ENCODE peak calls at places on chromosomes 16 and 17, in eight cellular contexts. One of them, this sample, is unnamed.
A peak's percentile ranks its signal among the peaks of the same experiment; 100 is the strongest.

GRCh38 chr17:83041305-83041704 is 38.1 kb upstream of the METRNL start:
- DNase-seq in cardiac muscle cell: no peak
- DNase-seq in mammary epithelial cell: no peak
- DNase-seq in PC-9: no peak
- DNase-seq in CD8-positive, alpha-beta T cell: no peak
- DNase-seq in lung: no peak
- DNase-seq in uterus: no peak
- DNase-seq in ascending aorta: no peak
- DNase-seq in this sample: no peak

GRCh38 chr16:84836234-84836647 is 16.5 kb downstream of the CRISPLD2 start:
- DNase-seq in mammary epithelial cell: peak; percentile 94
- DNase-seq in uterus: peak; percentile 92
- DNase-seq in ascending aorta: peak; percentile 32
- DNase-seq in lung: peak; percentile 63
- DNase-seq in PC-9: no peak
- DNase-seq in CD8-positive, alpha-beta T cell: no peak
- DNase-seq in cardiac muscle cell: peak; percentile 86
- DNase-seq in this sample: peak; percentile 91

GRCh38 chr17:78735832-78736525 is 46.1 kb downstream of the CYTH1 start:
- DNase-seq in mammary epithelial cell: peak; percentile 79
- DNase-seq in ascending aorta: no peak
- DNase-seq in PC-9: peak; percentile 83
- DNase-seq in uterus: no peak
- DNase-seq in lung: no peak
- DNase-seq in cardiac muscle cell: no peak
- DNase-seq in CD8-positive, alpha-beta T cell: no peak
- DNase-seq in this sample: peak; percentile 64

GRCh38 chr16:88468289-88469129 is 15.4 kb downstream of the ZFPM1 start:
- DNase-seq in uterus: no peak
- DNase-seq in mammary epithelial cell: peak; percentile 10
- DNase-seq in lung: no peak
- DNase-seq in cardiac muscle cell: peak; percentile 86
- DNase-seq in CD8-positive, alpha-beta T cell: no peak
- DNase-seq in ascending aorta: no peak
- DNase-seq in PC-9: peak; percentile 64
- DNase-seq in this sample: no peak

GRCh38 chr17:30905742-30906100 is 317 bp downstream of the TEFM start:
- DNase-seq in cardiac muscle cell: peak; percentile 21
- DNase-seq in PC-9: no peak
- DNase-seq in ascending aorta: no peak
- DNase-seq in mammary epithelial cell: no peak
- DNase-seq in lung: no peak
- DNase-seq in CD8-positive, alpha-beta T cell: peak; percentile 16
- DNase-seq in uterus: no peak
- DNase-seq in this sample: no peak

GRCh38 chr16:75244844-75245758 is 6.3 kb downstream of the BCAR1 start:
- DNase-seq in mammary epithelial cell: peak; percentile 94
- DNase-seq in CD8-positive, alpha-beta T cell: no peak
- DNase-seq in PC-9: peak; percentile 93
- DNase-seq in ascending aorta: peak; percentile 88
- DNase-seq in cardiac muscle cell: peak; percentile 90
- DNase-seq in lung: peak; percentile 65
- DNase-seq in uterus: peak; percentile 80
- DNase-seq in this sample: peak; percentile 72

GRCh38 chr16:85902366-85903155 is 3.6 kb downstream of the IRF8 start:
- DNase-seq in PC-9: no peak
- DNase-seq in ascending aorta: no peak
- DNase-seq in cardiac muscle cell: peak; percentile 62
- DNase-seq in lung: no peak
- DNase-seq in CD8-positive, alpha-beta T cell: peak; percentile 49
- DNase-seq in uterus: no peak
- DNase-seq in mammary epithelial cell: no peak
- DNase-seq in this sample: no peak

GRCh38 chr17:60392845-60393702 is 1.1 kb upstream of the USP32 start:
- DNase-seq in cardiac muscle cell: peak; percentile 32
- DNase-seq in lung: peak; percentile 58
- DNase-seq in mammary epithelial cell: peak; percentile 52
- DNase-seq in CD8-positive, alpha-beta T cell: peak; percentile 12
- DNase-seq in PC-9: no peak
- DNase-seq in uterus: no peak
- DNase-seq in ascending aorta: no peak
- DNase-seq in this sample: peak; percentile 40

GRCh38 chr17:68776451-68776850 is 175.3 kb upstream of the FAM20A start:
- DNase-seq in uterus: no peak
- DNase-seq in lung: no peak
- DNase-seq in PC-9: no peak
- DNase-seq in ascending aorta: no peak
- DNase-seq in mammary epithelial cell: no peak
- DNase-seq in cardiac muscle cell: no peak
- DNase-seq in CD8-positive, alpha-beta T cell: no peak
- DNase-seq in this sample: no peak

GRCh38 chr17:68777243-68777855 is 176.2 kb upstream of the FAM20A start:
- DNase-seq in lung: no peak
- DNase-seq in uterus: peak; percentile 49
- DNase-seq in CD8-positive, alpha-beta T cell: peak; percentile 13
- DNase-seq in mammary epithelial cell: peak; percentile 37
- DNase-seq in PC-9: no peak
- DNase-seq in cardiac muscle cell: peak; percentile 71
- DNase-seq in ascending aorta: no peak
- DNase-seq in this sample: no peak

GRCh38 chr17:68777856-68778694 is 176.9 kb upstream of the FAM20A start:
- DNase-seq in mammary epithelial cell: no peak
- DNase-seq in CD8-positive, alpha-beta T cell: no peak
- DNase-seq in ascending aorta: no peak
- DNase-seq in PC-9: no peak
- DNase-seq in lung: no peak
- DNase-seq in uterus: no peak
- DNase-seq in cardiac muscle cell: no peak
- DNase-seq in this sample: no peak

GRCh38 chr17:68775969-68776368 is 174.8 kb upstream of the FAM20A start:
- DNase-seq in CD8-positive, alpha-beta T cell: no peak
- DNase-seq in uterus: no peak
- DNase-seq in lung: no peak
- DNase-seq in ascending aorta: no peak
- DNase-seq in cardiac muscle cell: no peak
- DNase-seq in mammary epithelial cell: no peak
- DNase-seq in PC-9: no peak
- DNase-seq in this sample: no peak

DNA sequence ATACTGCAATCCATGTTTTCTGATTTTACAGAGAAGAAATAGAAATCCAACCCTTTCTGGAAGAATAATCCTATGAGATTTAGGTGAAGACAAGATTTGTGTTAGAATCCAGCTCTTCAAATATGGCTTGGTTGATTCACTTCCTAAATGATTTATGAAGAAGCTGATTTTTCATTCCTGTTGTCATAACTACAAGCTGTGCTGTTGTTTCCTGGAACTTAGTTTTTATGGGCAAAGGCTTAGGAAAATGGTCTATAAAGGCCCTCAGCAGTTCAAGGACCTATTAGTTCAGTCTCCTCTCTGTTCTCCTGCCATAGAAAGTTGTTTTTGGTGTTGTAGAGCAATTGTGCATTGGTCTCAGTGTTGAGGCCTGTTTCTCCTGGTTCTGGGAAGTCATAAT is 174.2 kb upstream of the FAM20A start:
- DNase-seq in ascending aorta: no peak
- DNase-seq in CD8-positive, alpha-beta T cell: no peak
- DNase-seq in cardiac muscle cell: no peak
- DNase-seq in lung: no peak
- DNase-seq in uterus: no peak
- DNase-seq in PC-9: no peak
- DNase-seq in mammary epithelial cell: no peak
- DNase-seq in this sample: no peak
- H3K27ac ChIP-seq in ascending aorta: peak overlapping the region; percentile 19
- H3K27ac ChIP-seq in CD8-positive, alpha-beta T cell: no peak overlapping the region
- H3K27ac ChIP-seq in cardiac muscle cell: no peak overlapping the region
- H3K27ac ChIP-seq in lung: no peak overlapping the region
- H3K27ac ChIP-seq in uterus: peak overlapping the region; percentile 67
- H3K27ac ChIP-seq in PC-9: no peak overlapping the region
- H3K27ac ChIP-seq in mammary epithelial cell: no peak overlapping the region
- H3K27ac ChIP-seq in this sample: no peak overlapping the region

GRCh38 chr17:16215273-16215964 is at the start of gene NCOR1:
- DNase-seq in lung: peak; percentile 93
- DNase-seq in CD8-positive, alpha-beta T cell: peak; percentile 89
- DNase-seq in PC-9: peak; percentile 73
- DNase-seq in mammary epithelial cell: peak; percentile 93
- DNase-seq in cardiac muscle cell: peak; percentile 98
- DNase-seq in uterus: peak; percentile 91
- DNase-seq in ascending aorta: peak; percentile 41
- DNase-seq in this sample: peak; percentile 79

GRCh38 chr17:16215965-16216316 is 607 bp upstream of the NCOR1 start:
- DNase-seq in mammary epithelial cell: no peak
- DNase-seq in cardiac muscle cell: no peak
- DNase-seq in PC-9: no peak
- DNase-seq in lung: peak; percentile 65
- DNase-seq in ascending aorta: no peak
- DNase-seq in uterus: no peak
- DNase-seq in CD8-positive, alpha-beta T cell: peak; percentile 21
- DNase-seq in this sample: no peak

GRCh38 chr17:16214190-16215001 is 938 bp downstream of the NCOR1 start:
- DNase-seq in lung: no peak
- DNase-seq in CD8-positive, alpha-beta T cell: no peak
- DNase-seq in PC-9: no peak
- DNase-seq in mammary epithelial cell: peak; percentile 41
- DNase-seq in uterus: no peak
- DNase-seq in cardiac muscle cell: no peak
- DNase-seq in ascending aorta: no peak
- DNase-seq in this sample: no peak

GRCh38 chr17:16215002-16215272 is 397 bp downstream of the NCOR1 start:
- DNase-seq in ascending aorta: no peak
- DNase-seq in mammary epithelial cell: no peak
- DNase-seq in CD8-positive, alpha-beta T cell: no peak
- DNase-seq in cardiac muscle cell: peak; percentile 67
- DNase-seq in uterus: no peak
- DNase-seq in PC-9: no peak
- DNase-seq in lung: peak; percentile 62
- DNase-seq in this sample: no peak

DNA sequence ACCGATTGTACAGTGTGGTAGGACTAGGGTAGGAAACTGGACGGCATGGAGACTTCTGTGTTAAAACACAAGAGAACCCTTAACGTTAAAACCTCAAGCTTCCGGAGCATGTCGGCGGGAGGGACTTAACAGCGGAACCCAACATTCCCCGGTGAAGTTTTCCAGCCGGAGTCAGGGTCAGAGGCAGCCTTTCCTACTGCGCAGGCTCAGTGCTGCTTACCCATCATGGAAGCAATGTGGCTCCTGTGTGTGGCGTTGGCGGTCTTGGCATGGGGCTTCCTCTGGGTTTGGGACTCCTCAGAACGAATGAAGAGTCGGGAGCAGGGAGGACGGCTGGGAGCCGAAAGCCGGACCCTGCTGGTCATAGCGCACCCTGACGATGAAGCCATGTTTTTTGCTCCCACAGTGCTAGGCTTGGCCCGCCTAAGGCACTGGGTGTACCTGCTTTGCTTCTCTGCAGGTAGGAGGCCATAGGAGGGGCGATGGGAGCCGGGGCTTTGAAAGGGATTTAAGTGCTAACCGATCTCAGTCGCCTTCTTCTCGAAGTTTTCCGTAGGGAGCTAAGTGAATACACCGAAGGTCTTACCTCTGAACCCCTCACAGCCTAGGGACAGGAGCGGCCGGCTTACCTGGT is at the start of gene PIGL:
- DNase-seq in PC-9: peak; percentile 74
- DNase-seq in ascending aorta: peak; percentile 53
- DNase-seq in uterus: peak; percentile 88
- DNase-seq in lung: peak; percentile 89
- DNase-seq in mammary epithelial cell: peak; percentile 88
- DNase-seq in CD8-positive, alpha-beta T cell: peak; percentile 87
- DNase-seq in cardiac muscle cell: peak; percentile 91
- DNase-seq in this sample: peak; percentile 90
- TF ChIP-seq CTCF in PC-9: no peak
- TF ChIP-seq CTCF in ascending aorta: no peak
- TF ChIP-seq CTCF in uterus: peak; percentile 12
- TF ChIP-seq CTCF in lung: no peak
- TF ChIP-seq CTCF in mammary epithelial cell: no peak
- TF ChIP-seq CTCF in CD8-positive, alpha-beta T cell: no peak
- TF ChIP-seq CTCF in cardiac muscle cell: peak; percentile 7
- TF ChIP-seq CTCF in this sample: peak; percentile 16

GRCh38 chr17:46118969-46119368 is 74.3 kb downstream of the KANSL1 start:
- DNase-seq in PC-9: no peak
- DNase-seq in lung: no peak
- DNase-seq in uterus: no peak
- DNase-seq in cardiac muscle cell: no peak
- DNase-seq in ascending aorta: no peak
- DNase-seq in mammary epithelial cell: no peak
- DNase-seq in CD8-positive, alpha-beta T cell: no peak
- DNase-seq in this sample: no peak

GRCh38 chr17:46120078-46120477 is 73.2 kb downstream of the KANSL1 start:
- DNase-seq in PC-9: no peak
- DNase-seq in uterus: no peak
- DNase-seq in mammary epithelial cell: no peak
- DNase-seq in cardiac muscle cell: no peak
- DNase-seq in CD8-positive, alpha-beta T cell: no peak
- DNase-seq in lung: no peak
- DNase-seq in ascending aorta: no peak
- DNase-seq in this sample: no peak

GRCh38 chr17:46122486-46122871 is 70.8 kb downstream of the KANSL1 start:
- DNase-seq in mammary epithelial cell: no peak
- DNase-seq in cardiac muscle cell: no peak
- DNase-seq in PC-9: no peak
- DNase-seq in lung: no peak
- DNase-seq in CD8-positive, alpha-beta T cell: no peak
- DNase-seq in uterus: no peak
- DNase-seq in ascending aorta: no peak
- DNase-seq in this sample: no peak

GRCh38 chr17:46121841-46122485 is 71.3 kb downstream of the KANSL1 start:
- DNase-seq in ascending aorta: no peak
- DNase-seq in PC-9: no peak
- DNase-seq in uterus: no peak
- DNase-seq in mammary epithelial cell: no peak
- DNase-seq in cardiac muscle cell: no peak
- DNase-seq in CD8-positive, alpha-beta T cell: no peak
- DNase-seq in lung: no peak
- DNase-seq in this sample: no peak

GRCh38 chr17:46121165-46121764 is 72.0 kb downstream of the KANSL1 start:
- DNase-seq in mammary epithelial cell: no peak
- DNase-seq in lung: no peak
- DNase-seq in cardiac muscle cell: no peak
- DNase-seq in CD8-positive, alpha-beta T cell: no peak
- DNase-seq in ascending aorta: no peak
- DNase-seq in PC-9: no peak
- DNase-seq in uterus: no peak
- DNase-seq in this sample: no peak
- H3K4me1 ChIP-seq in mammary epithelial cell: no peaks in the 10 kb centered on the region
- H3K4me1 ChIP-seq in lung: peaks cover 54% of the 10 kb centered on the region
- H3K4me1 ChIP-seq in cardiac muscle cell: peaks cover 76% of the 10 kb centered on the region
- H3K4me1 ChIP-seq in CD8-positive, alpha-beta T cell: peaks cover 76% of the 10 kb centered on the region
- H3K4me1 ChIP-seq in ascending aorta: peaks cover 46% of the 10 kb centered on the region
- H3K4me1 ChIP-seq in PC-9: no peaks in the 10 kb centered on the region
- H3K4me1 ChIP-seq in uterus: no peaks in the 10 kb centered on the region
- H3K4me1 ChIP-seq in this sample: peaks cover 16% of the 10 kb centered on the region

DNA sequence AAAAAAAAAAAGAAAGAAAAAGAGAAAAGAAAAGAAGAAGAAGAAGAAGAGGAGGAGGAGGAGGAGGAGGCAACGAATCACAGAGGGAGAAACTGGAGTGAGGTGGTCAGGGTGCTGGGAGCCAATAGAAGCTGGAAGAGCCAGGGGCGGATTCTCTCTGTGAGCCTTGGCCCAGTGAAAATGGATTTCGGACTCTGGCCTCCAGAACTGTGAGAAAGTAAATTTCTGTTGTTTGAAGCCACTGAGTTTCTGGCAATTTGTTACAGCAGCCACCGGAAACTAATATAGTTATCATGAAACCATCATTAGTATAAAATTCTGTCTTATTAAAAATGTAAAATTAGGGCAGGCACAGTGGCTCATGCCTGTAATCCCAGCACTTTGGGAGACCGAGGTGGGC is 27.7 kb upstream of the WFIKKN2 start:
- DNase-seq in PC-9: no peak
- DNase-seq in mammary epithelial cell: no peak
- DNase-seq in ascending aorta: no peak
- DNase-seq in lung: no peak
- DNase-seq in CD8-positive, alpha-beta T cell: no peak
- DNase-seq in cardiac muscle cell: no peak
- DNase-seq in uterus: no peak
- DNase-seq in this sample: no peak
- H3K27ac ChIP-seq in PC-9: no peak overlapping the region
- H3K27ac ChIP-seq in mammary epithelial cell: no peak overlapping the region
- H3K27ac ChIP-seq in ascending aorta: no peak overlapping the region
- H3K27ac ChIP-seq in lung: no peak overlapping the region
- H3K27ac ChIP-seq in CD8-positive, alpha-beta T cell: no peak overlapping the region
- H3K27ac ChIP-seq in cardiac muscle cell: no peak overlapping the region
- H3K27ac ChIP-seq in uterus: no peak overlapping the region
- H3K27ac ChIP-seq in this sample: no peak overlapping the region